ENCODE peak calls at places on chromosomes 7 and 10, in seven cellular contexts. D is endodermal cell, C is A549, E is sigmoid colon, V is esophagus muscularis mucosa, T is GM23338, M is foreskin keratinocyte. S is an unnamed sample.
A peak's percentile ranks its signal among the peaks of the same experiment; 100 is the strongest.

GRCh38 chr10:50291261-50291850 is 40.0 kb upstream of the ASAH2 start:
- DNase-seq in D (no peak), C (no peak), E (no peak), V (no peak), T (peak; percentile 41), M (no peak), S (no peak)

GRCh38 chr7:81960026-81960425 is 190.2 kb upstream of the HGF start:
- DNase-seq in D (no peak), C (no peak), E (no peak), V (no peak), T (no peak), M (no peak), S (no peak)

GRCh38 chr7:95963446-95963990 is 191.2 kb downstream of the DYNC1I1 start:
- DNase-seq in D (no peak), C (no peak), E (no peak), V (no peak), T (no peak), M (no peak), S (no peak)

GRCh38 chr7:43585521-43585920 is 2.6 kb downstream of the STK17A start:
- DNase-seq in D (no peak), C (no peak), E (no peak), V (no peak), T (no peak), M (peak; percentile 53), S (no peak)

GRCh38 chr7:157238087-157238486 is 98.7 kb upstream of the DNAJB6 start:
- DNase-seq in D (peak; percentile 84), C (peak; percentile 37), E (no peak), V (no peak), T (peak; percentile 50), M (no peak), S (no peak)

GRCh38 chr7:47488205-47488968 is 93.5 kb downstream of the TNS3 start:
- DNase-seq in D (peak; percentile 41), C (no peak), E (peak; percentile 55), V (no peak), T (no peak), M (no peak), S (no peak)

GRCh38 chr10:112996462-112996861 is 46.4 kb downstream of the TCF7L2 start:
- DNase-seq in D (no peak), C (no peak), E (no peak), V (no peak), T (no peak), M (no peak), S (no peak)

GRCh38 chr7:4406288-4407058 is 275.6 kb upstream of the FOXK1 start:
- DNase-seq in D (no peak), C (peak; percentile 22), E (no peak), V (peak; percentile 47), T (peak; percentile 12), M (peak; percentile 13), S (no peak)

GRCh38 chr10:49115015-49115795 is at the start of gene VSTM4:
- DNase-seq in D (peak; percentile 79), C (no peak), E (peak; percentile 80), V (no peak), T (peak; percentile 61), M (no peak), S (no peak)

GRCh38 chr7:155489862-155490696 is 32.1 kb downstream of the EN2 start:
- DNase-seq in D (peak; percentile 66), C (no peak), E (no peak), V (no peak), T (peak; percentile 56), M (no peak), S (no peak)
- H3K27ac ChIP-seq in D (peak overlapping the region; percentile 99), C (no peak overlapping the region), E (peak overlapping the region; percentile 47), V (peak overlapping the region; percentile 44), T (no peak overlapping the region), M (no peak overlapping the region), S (no peak overlapping the region)

GRCh38 chr10:106185991-106186390 is 978.5 kb downstream of the SORCS1 start:
- DNase-seq in D (no peak), C (no peak), E (no peak), V (no peak), T (no peak), M (no peak), S (no peak)

DNA sequence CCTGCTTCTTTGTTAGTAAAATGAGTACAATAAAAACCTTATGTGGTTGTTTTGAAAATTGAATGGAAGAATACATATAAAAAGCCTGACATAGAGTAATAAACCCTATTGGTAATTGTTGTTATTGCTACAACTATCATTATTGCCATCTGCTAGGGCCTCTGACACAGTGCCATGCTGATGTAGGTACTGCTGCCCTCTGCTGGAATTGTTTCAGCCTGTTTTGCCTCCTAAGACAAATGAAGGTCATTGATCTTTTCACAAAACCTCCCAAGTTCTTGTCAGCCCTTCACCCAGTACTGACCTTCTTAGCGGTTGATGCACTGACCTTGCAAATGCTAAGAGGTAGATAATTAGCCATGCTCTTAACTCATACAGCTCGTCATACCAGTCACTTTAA is 975.3 kb downstream of the SORCS1 start:
- DNase-seq in D (peak; percentile 85), C (peak; percentile 33), E (no peak), V (no peak), T (peak; percentile 87), M (peak; percentile 35), S (peak; percentile 26)
- TF ChIP-seq CTCF in D (peak; percentile 87), C (peak; percentile 13), E (no peak), V (no peak), T (peak; percentile 75), M (peak; percentile 59), S (peak; percentile 42)

DNA sequence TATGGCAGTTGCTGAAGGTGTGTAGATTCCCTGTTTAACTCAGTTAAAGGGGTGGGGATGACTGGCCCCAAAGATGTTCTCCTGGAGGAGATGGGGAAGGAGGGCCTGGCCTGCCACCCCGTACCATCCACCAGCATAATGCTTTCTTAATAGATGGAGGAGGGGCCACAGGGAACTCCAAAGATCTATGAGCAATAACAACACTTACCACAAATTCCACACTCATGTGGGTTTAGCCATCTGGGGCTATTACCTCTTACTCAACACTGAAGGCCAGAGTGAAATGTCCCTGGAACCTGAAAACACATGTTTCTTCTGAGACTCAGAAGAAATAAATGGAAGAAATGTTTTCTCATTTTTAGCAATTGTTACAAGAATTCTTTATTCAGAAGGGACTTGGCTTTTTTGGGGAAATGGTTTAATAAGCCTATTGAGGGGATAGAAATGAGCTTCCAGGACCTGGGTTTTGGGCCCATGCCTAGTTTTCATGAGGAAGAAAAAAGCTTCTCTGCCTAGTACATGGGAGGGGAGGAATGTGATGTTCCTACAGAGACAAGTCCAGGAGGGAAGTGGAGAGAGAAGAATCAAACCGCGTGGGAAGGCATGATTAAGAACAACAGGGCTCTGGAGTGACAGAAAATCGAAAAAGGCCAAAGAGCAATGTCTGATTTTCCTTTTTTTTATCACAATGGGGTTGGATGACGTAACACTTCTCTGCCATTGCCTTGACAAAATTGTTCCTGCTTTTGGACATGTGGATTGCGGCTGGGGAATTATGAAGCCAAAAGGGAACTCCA is 258.8 kb downstream of the CXCL12 start:
- DNase-seq in D (no peak), C (no peak), E (peak; percentile 72), V (peak; percentile 84), T (no peak), M (no peak), S (peak; percentile 23)
- H3K27ac ChIP-seq in D (no peak overlapping the region), C (no peak overlapping the region), E (no peak overlapping the region), V (no peak overlapping the region), T (no peak overlapping the region), M (no peak overlapping the region), S (no peak overlapping the region)

DNA sequence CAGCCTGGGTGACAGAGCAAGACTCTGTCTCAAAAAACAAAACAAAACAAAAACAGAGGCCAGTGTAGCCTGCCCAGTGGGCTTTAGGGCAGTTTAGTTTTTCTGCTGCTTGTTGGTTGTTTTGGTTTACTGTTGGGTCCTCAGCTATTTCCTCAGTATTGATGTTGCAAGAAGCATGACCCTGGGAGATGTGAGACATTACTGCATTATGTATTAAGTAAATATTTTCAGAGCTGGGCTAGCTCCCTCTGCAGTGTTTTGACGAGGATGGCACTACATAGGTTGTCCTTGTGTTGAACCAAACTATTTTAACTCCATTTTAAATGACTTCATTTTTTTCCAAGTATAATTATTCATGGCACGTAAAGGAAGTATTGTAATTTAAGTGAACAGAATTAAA is 4.8 kb downstream of the AKAP9 start:
- DNase-seq in D (no peak), C (peak; percentile 74), E (no peak), V (no peak), T (no peak), M (peak; percentile 7), S (peak; percentile 24)
- TF ChIP-seq CTCF in D (peak; percentile 28), C (peak; percentile 10), E (no peak), V (no peak), T (no peak), M (peak; percentile 16), S (no peak)

DNA sequence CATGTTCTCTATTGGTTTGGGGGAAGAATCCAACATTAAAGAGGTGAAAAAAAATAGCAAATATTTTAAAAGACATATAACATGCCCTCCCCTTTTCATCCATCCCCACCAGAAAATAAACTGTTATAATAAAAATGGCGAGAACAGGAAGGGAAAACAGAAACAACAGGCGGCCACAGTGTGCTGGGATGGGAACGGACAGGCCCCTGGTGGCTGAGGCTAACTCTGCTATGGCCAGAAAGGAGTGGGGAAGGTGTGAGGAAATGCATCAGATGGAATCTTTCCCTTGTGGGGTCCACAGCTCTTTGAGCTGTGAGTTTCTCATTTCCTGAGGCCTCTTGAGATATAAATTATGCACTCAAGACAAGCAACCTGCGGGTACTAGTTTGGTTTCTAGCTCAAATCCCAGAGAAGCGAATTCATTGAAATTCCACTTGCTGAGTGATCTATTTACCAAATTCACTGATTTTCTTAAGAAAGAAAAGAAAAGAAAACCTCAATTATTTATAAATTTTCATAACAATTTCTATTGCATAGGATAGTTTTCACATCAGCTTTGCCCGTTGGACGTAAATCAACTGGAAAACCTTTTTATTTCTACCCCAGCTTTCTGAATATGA is 139.5 kb downstream of the BMPER start:
- DNase-seq in D (no peak), C (no peak), E (no peak), V (no peak), T (peak; percentile 28), M (no peak), S (no peak)
- H3K27ac ChIP-seq in D (no peak overlapping the region), C (peak overlapping the region; percentile 66), E (no peak overlapping the region), V (no peak overlapping the region), T (no peak overlapping the region), M (no peak overlapping the region), S (no peak overlapping the region)

GRCh38 chr7:119344466-119344865 is 928.5 kb upstream of the KCND2 start:
- DNase-seq in D (no peak), C (no peak), E (no peak), V (no peak), T (no peak), M (no peak), S (no peak)
- TF ChIP-seq CTCF in D (peak; percentile 63), C (no peak), E (no peak), V (no peak), T (peak; percentile 18), M (no peak), S (no peak)

S was measured in body of pancreas.